ENCODE peak calls at places on chromosomes 12 and 14, in eight cellular contexts. W is kidney tubule cell; B is stimulated activated CD4-positive, alpha-beta T cell treated with anti-CD3 and anti-CD28 coated beads, Interleukin-12 subunit alpha, Interleukin-12 subunit beta, amount 100 ng/mL, for 24 hours; A is NAMALWA; T is B cell; Z is HCT116; J is H9; G is effector memory CD4-positive, alpha-beta T cell. K is an unnamed sample.

GRCh38 chr12:10098762-10099161 is at the start of gene CLEC1A:
- DNase-seq in W (no peak), A (no peak), T (no peak), G (no peak), B (no peak), Z (no peak), J (peak), K (no peak)

GRCh38 chr12:107847830-107848229 is 73.3 kb downstream of the ASCL4 start:
- DNase-seq in W (no peak), G (no peak), A (no peak), T (no peak), J (no peak), Z (no peak), B (no peak), K (no peak)

GRCh38 chr14:49950275-49951250 is 57.7 kb downstream of the ARF6 start:
- DNase-seq in Z (peak), A (no peak), G (no peak), T (no peak), J (no peak), W (peak), B (no peak), K (peak)

GRCh38 chr14:36773558-36773957 is 111.9 kb downstream of the PAX9 start:
- DNase-seq in J (no peak), W (peak), Z (no peak), A (no peak), B (no peak), G (no peak), T (no peak), K (peak)

GRCh38 chr12:76863005-76863670 is 15.7 kb downstream of the CSRP2 start:
- DNase-seq in W (no peak), Z (no peak), J (no peak), B (no peak), G (no peak), T (no peak), A (no peak), K (no peak)

GRCh38 chr12:2270846-2271245 is 218.1 kb downstream of the CACNA1C start:
- DNase-seq in G (no peak), J (no peak), A (no peak), B (no peak), T (no peak), Z (no peak), W (no peak), K (no peak)

GRCh38 chr14:102819790-102820330 is 42.6 kb downstream of the TRAF3 start:
- DNase-seq in W (no peak), G (no peak), T (no peak), J (no peak), B (no peak), A (no peak), Z (no peak), K (no peak)

GRCh38 chr12:58934528-58934927 is 14.2 kb upstream of the LRIG3 start:
- DNase-seq in B (no peak), A (no peak), Z (no peak), G (no peak), J (no peak), W (no peak), T (no peak), K (no peak)

GRCh38 chr12:11171953-11172675 is 1.1 kb downstream of the SMIM10L1 start:
- DNase-seq in Z (no peak), B (no peak), J (no peak), T (no peak), G (no peak), A (peak), W (peak), K (no peak)

GRCh38 chr14:100321473-100322137 is 1.5 kb upstream of the SLC25A47 start:
- DNase-seq in T (no peak), J (no peak), A (no peak), G (no peak), B (no peak), W (no peak), Z (no peak), K (no peak)

GRCh38 chr12:3061129-3061857 is 15.9 kb upstream of the TSPAN9 start:
- DNase-seq in B (no peak), T (no peak), J (no peak), Z (no peak), G (no peak), A (no peak), W (no peak), K (peak)

GRCh38 chr14:79328863-79329262 is 882.4 kb downstream of the DIO2 start:
- DNase-seq in Z (no peak), W (no peak), J (no peak), B (no peak), T (no peak), G (no peak), A (no peak), K (peak)